ENCODE peak calls at places on chromosomes 3 and 15, in five cellular contexts. X is fibroblast of villous mesenchyme, T is ovary, U is choroid plexus epithelial cell, Q is body of pancreas. W is an unnamed sample.

GRCh38 chr3:144259267-144259666 is 287.6 kb downstream of the DIPK2A start:
- DNase-seq in X (no peak), T (no peak), U (peak; percentile 20), Q (no peak), W (no peak)

GRCh38 chr3:16059081-16059537 is 115.4 kb upstream of the GALNT15 start:
- DNase-seq in X (no peak), T (peak; percentile 17), U (peak; percentile 52), Q (no peak), W (no peak)

GRCh38 chr3:43194490-43195115 is 88.7 kb upstream of the POMGNT2 start:
- DNase-seq in X (no peak), T (no peak), U (no peak), Q (no peak), W (peak; percentile 17)

GRCh38 chr15:83284563-83285283 is at the start of gene BNC1:
- DNase-seq in X (peak; percentile 38), T (no peak), U (peak; percentile 29), Q (no peak), W (no peak)

GRCh38 chr3:33941804-33942203 is 143.4 kb downstream of the PDCD6IP start:
- DNase-seq in X (no peak), T (no peak), U (no peak), Q (no peak), W (no peak)

GRCh38 chr3:19891740-19892139 is 42.3 kb downstream of the EFHB start:
- DNase-seq in X (no peak), T (no peak), U (no peak), Q (no peak), W (no peak)

GRCh38 chr15:94230886-94231727 is at the start of gene MCTP2:
- DNase-seq in X (peak; percentile 94), T (peak; percentile 40), U (peak; percentile 54), Q (peak; percentile 91), W (peak; percentile 25)

GRCh38 chr15:89899303-89899946 is 5.6 kb upstream of the AP3S2 start:
- DNase-seq in X (no peak), T (no peak), U (no peak), Q (no peak), W (no peak)

GRCh38 chr15:93520206-93520605 is 431.2 kb upstream of the RGMA start:
- DNase-seq in X (no peak), T (no peak), U (no peak), Q (no peak), W (no peak)

GRCh38 chr15:70628542-70628941 is 134.8 kb downstream of the UACA start:
- DNase-seq in X (no peak), T (no peak), U (no peak), Q (no peak), W (no peak)

GRCh38 chr15:62740141-62741004 is 302.2 kb upstream of the TPM1 start:
- DNase-seq in X (peak; percentile 31), T (no peak), U (no peak), Q (no peak), W (no peak)

GRCh38 chr15:68154923-68155559 is 50.1 kb downstream of the CALML4 start:
- DNase-seq in X (peak; percentile 77), T (peak; percentile 48), U (peak; percentile 86), Q (peak; percentile 43), W (peak; percentile 34)

GRCh38 chr3:194731496-194732073 is 45.9 kb downstream of the FAM43A start:
- DNase-seq in X (no peak), T (no peak), U (no peak), Q (no peak), W (no peak)

GRCh38 chr15:77840962-77841361 is 208.2 kb upstream of the LINGO1 start:
- DNase-seq in X (peak; percentile 80), T (no peak), U (peak; percentile 88), Q (no peak), W (no peak)

GRCh38 chr15:64775551-64776401 is at the start of gene RBPMS2:
- DNase-seq in X (peak; percentile 22), T (peak; percentile 52), U (no peak), Q (peak; percentile 25), W (no peak)

GRCh38 chr15:67225336-67225735 is 29.1 kb downstream of the AAGAB start:
- DNase-seq in X (peak; percentile 87), T (no peak), U (peak; percentile 79), Q (no peak), W (no peak)

GRCh38 chr3:112097378-112097777 is 11.2 kb downstream of the C3orf52 start:
- DNase-seq in X (peak; percentile 98), T (no peak), U (peak; percentile 99), Q (peak; percentile 89), W (no peak)

GRCh38 chr3:94431831-94432230 is 369.0 kb downstream of the NSUN3 start:
- DNase-seq in X (peak; percentile 52), T (no peak), U (peak; percentile 61), Q (no peak), W (no peak)

GRCh38 chr3:156626104-156626503 is 48.3 kb upstream of the TIPARP start:
- DNase-seq in X (no peak), T (no peak), U (no peak), Q (no peak), W (peak; percentile 8)

GRCh38 chr3:185983495-185984141 is 45.8 kb upstream of the TRA2B start:
- DNase-seq in X (peak; percentile 72), T (peak; percentile 50), U (peak; percentile 78), Q (peak; percentile 83), W (peak; percentile 33)

GRCh38 chr3:172939651-172940293 is 189.2 kb downstream of the ECT2 start:
- DNase-seq in X (no peak), T (no peak), U (peak; percentile 13), Q (no peak), W (no peak)

GRCh38 chr3:40047406-40047805 is 238.0 kb downstream of the MYRIP start:
- DNase-seq in X (no peak), T (no peak), U (no peak), Q (no peak), W (no peak)

GRCh38 chr3:8622873-8623725 is 21.5 kb downstream of the SSUH2 start:
- DNase-seq in X (peak; percentile 77), T (peak; percentile 69), U (peak; percentile 83), Q (peak; percentile 68), W (peak; percentile 11)

GRCh38 chr3:62805578-62805977 is 69.6 kb downstream of the CADPS start:
- DNase-seq in X (no peak), T (no peak), U (no peak), Q (no peak), W (no peak)

GRCh38 chr3:150757768-150758167 is 5.2 kb downstream of the SIAH2 start:
- DNase-seq in X (no peak), T (no peak), U (no peak), Q (no peak), W (no peak)

GRCh38 chr3:113769551-113769950 is 22.7 kb downstream of the ATP6V1A start:
- DNase-seq in X (peak; percentile 59), T (no peak), U (peak; percentile 72), Q (no peak), W (no peak)

GRCh38 chr15:53872410-53872809 is 105.8 kb upstream of the UNC13C start:
- DNase-seq in X (no peak), T (no peak), U (no peak), Q (no peak), W (no peak)

GRCh38 chr3:45655906-45656305 is 33.3 kb upstream of the SACM1L start:
- DNase-seq in X (no peak), T (no peak), U (no peak), Q (no peak), W (no peak)

GRCh38 chr3:116734243-116734642 is 24.7 kb downstream of the TUSC7 start:
- DNase-seq in X (no peak), T (no peak), U (no peak), Q (no peak), W (no peak)

GRCh38 chr3:83523470-83524073 is 1435.2 kb upstream of the CADM2 start:
- DNase-seq in X (peak; percentile 1), T (no peak), U (peak; percentile 85), Q (peak; percentile 51), W (peak; percentile 91)

DNA sequence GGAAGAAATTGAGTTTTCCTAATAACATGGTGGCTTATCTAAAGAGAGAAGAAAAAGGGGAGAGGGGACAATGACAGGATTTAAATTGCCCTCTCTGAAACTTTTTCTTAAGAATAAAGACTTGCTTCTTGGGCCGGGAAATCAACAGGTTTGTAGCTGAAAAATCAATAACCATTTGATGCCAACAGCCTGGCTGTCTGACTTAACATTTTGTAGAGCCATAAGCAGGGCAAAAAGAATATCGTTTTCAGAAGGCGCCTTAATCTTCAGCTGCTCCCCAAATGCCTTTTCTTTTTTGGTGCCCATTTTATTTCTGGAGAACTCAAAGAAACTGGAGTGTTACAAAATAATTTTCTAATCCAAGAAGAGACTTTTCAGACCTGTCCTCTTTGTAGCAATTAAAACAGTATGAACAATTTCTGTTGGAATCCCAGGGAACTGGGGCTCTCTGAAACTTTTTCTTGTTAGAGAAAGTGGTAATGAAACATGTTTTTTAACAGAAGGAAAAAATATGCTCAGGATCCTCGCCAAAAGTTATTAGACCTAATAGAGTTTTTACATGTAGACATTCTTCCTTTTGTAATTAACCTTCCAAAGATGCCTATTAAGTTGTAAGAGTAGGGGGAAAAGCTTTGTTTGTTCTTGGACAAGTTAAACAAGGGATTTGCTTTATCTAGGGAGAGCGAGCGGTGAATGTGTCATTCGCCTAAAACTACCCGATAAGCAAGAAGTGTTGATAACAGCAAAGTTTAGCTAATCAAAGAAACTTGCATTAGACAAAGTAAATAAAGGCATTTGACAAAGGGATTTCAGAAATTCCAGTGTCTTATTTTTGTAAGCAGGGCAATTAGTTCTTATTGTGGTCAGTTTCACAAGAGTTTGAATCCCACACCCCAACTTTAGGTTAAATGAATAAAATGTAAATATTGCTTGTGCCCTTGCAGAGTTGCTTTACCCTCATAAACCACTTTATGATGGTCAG is 2.2 kb downstream of the RARB start:
- DNase-seq in X (peak; percentile 65), T (no peak), U (peak; percentile 60), Q (no peak), W (no peak)
- H3K4me3 ChIP-seq in X (peak overlapping the region; percentile 58), T (peak overlapping the region; percentile 59), U (peak overlapping the region; percentile 77), Q (no peak overlapping the region), W (no peak overlapping the region)

GRCh38 chr15:100973351-100974034 is 54.3 kb downstream of the LRRK1 start:
- DNase-seq in X (no peak), T (no peak), U (no peak), Q (no peak), W (no peak)
- H3K4me3 ChIP-seq in X (peak overlapping the region; percentile 42), T (peak overlapping the region; percentile 7), U (peak overlapping the region; percentile 59), Q (no peak overlapping the region), W (no peak overlapping the region)

DNA sequence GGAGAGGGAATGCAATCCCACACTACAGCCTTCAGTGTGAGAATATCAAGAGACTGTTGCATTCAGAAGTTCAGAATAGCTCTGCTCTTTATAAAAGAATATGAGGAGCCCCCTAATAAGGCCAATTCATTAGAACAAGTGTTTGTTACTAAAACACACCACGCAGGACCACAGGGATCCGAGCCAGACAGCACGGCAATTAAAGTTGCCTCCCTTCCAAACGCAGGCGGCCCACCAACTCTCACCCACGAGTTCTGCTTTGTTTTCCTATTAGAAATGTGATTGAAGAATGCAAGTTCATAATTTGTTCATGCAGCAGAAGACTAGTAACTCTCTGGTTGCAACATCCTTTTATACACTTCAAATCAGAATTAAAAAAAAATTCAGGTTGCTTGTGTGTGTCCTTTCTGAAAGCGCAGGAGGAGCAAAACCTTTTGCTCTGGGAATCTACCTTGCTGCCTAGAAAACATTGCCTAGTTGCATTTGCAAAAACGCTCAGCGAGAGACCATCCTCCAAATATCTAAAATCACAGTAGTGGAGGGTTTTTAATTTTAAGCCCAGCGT is 1044.1 kb upstream of the NR2F2 start:
- DNase-seq in X (no peak), T (peak; percentile 57), U (no peak), Q (no peak), W (no peak)
- H3K4me3 ChIP-seq in X (no peak overlapping the region), T (no peak overlapping the region), U (no peak overlapping the region), Q (no peak overlapping the region), W (no peak overlapping the region)

GRCh38 chr3:192156382-192156781 is 571.0 kb downstream of the FGF12 start:
- DNase-seq in X (no peak), T (no peak), U (no peak), Q (no peak), W (no peak)

GRCh38 chr3:192155194-192155593 is 572.1 kb downstream of the FGF12 start:
- DNase-seq in X (no peak), T (no peak), U (no peak), Q (no peak), W (no peak)
- H3K4me3 ChIP-seq in X (no peak overlapping the region), T (no peak overlapping the region), U (no peak overlapping the region), Q (no peak overlapping the region), W (peak overlapping the region; percentile 15)